ENCODE peak calls at places on chromosomes 4 and X, in nine cellular contexts. One of them, this sample, is unnamed.

GRCh38 chr4:123599920-123600394 is 203.4 kb downstream of the SPRY1 start:
- DNase-seq in mesenchymal stem cell: peak; percentile 82
- DNase-seq in mammary epithelial cell: no peak
- DNase-seq in OCI-LY7: peak; percentile 84
- DNase-seq in mucosa of descending colon: peak; percentile 87
- DNase-seq in uterus: peak; percentile 60
- DNase-seq in sigmoid colon: peak; percentile 79
- DNase-seq in endothelial cell of umbilical vein: peak; percentile 94
- DNase-seq in A549: no peak
- DNase-seq in this sample: peak; percentile 93

GRCh38 chrX:39416547-39417262 is 615.4 kb downstream of the MID1IP1 start:
- DNase-seq in mammary epithelial cell: no peak
- DNase-seq in mucosa of descending colon: no peak
- DNase-seq in mesenchymal stem cell: no peak
- DNase-seq in sigmoid colon: no peak
- DNase-seq in A549: no peak
- DNase-seq in OCI-LY7: peak; percentile 24
- DNase-seq in endothelial cell of umbilical vein: no peak
- DNase-seq in uterus: no peak
- DNase-seq in this sample: no peak

GRCh38 chr4:119337010-119337409 is 15.1 kb upstream of the FABP2 start:
- DNase-seq in uterus: no peak
- DNase-seq in endothelial cell of umbilical vein: peak; percentile 42
- DNase-seq in mammary epithelial cell: no peak
- DNase-seq in mucosa of descending colon: no peak
- DNase-seq in mesenchymal stem cell: no peak
- DNase-seq in sigmoid colon: no peak
- DNase-seq in OCI-LY7: no peak
- DNase-seq in A549: no peak
- DNase-seq in this sample: no peak

GRCh38 chrX:108584617-108585211 is 145.1 kb downstream of the COL4A5 start:
- DNase-seq in endothelial cell of umbilical vein: peak; percentile 7
- DNase-seq in mucosa of descending colon: no peak
- DNase-seq in A549: peak; percentile 1
- DNase-seq in mesenchymal stem cell: peak; percentile 14
- DNase-seq in sigmoid colon: no peak
- DNase-seq in mammary epithelial cell: peak; percentile 1
- DNase-seq in OCI-LY7: peak; percentile 1
- DNase-seq in uterus: no peak
- DNase-seq in this sample: peak; percentile 46

GRCh38 chr4:54513231-54513630 is 144.5 kb upstream of the KIT start:
- DNase-seq in OCI-LY7: no peak
- DNase-seq in endothelial cell of umbilical vein: no peak
- DNase-seq in mucosa of descending colon: no peak
- DNase-seq in mesenchymal stem cell: peak; percentile 84
- DNase-seq in sigmoid colon: no peak
- DNase-seq in A549: no peak
- DNase-seq in mammary epithelial cell: peak; percentile 84
- DNase-seq in uterus: no peak
- DNase-seq in this sample: peak; percentile 50

GRCh38 chr4:183747931-183748664 is 89.0 kb downstream of the TRAPPC11 start:
- DNase-seq in A549: no peak
- DNase-seq in mucosa of descending colon: no peak
- DNase-seq in uterus: no peak
- DNase-seq in mammary epithelial cell: no peak
- DNase-seq in OCI-LY7: no peak
- DNase-seq in endothelial cell of umbilical vein: peak; percentile 63
- DNase-seq in mesenchymal stem cell: no peak
- DNase-seq in sigmoid colon: no peak
- DNase-seq in this sample: no peak

GRCh38 chr4:161577604-161578301 is 586.0 kb downstream of the FSTL5 start:
- DNase-seq in uterus: no peak
- DNase-seq in endothelial cell of umbilical vein: peak; percentile 92
- DNase-seq in mammary epithelial cell: peak; percentile 43
- DNase-seq in sigmoid colon: no peak
- DNase-seq in A549: no peak
- DNase-seq in mucosa of descending colon: no peak
- DNase-seq in OCI-LY7: no peak
- DNase-seq in mesenchymal stem cell: peak; percentile 84
- DNase-seq in this sample: peak; percentile 59

GRCh38 chr4:16032871-16033505 is 50.8 kb downstream of the PROM1 start:
- DNase-seq in mucosa of descending colon: no peak
- DNase-seq in endothelial cell of umbilical vein: peak; percentile 52
- DNase-seq in OCI-LY7: no peak
- DNase-seq in uterus: no peak
- DNase-seq in sigmoid colon: no peak
- DNase-seq in mammary epithelial cell: no peak
- DNase-seq in mesenchymal stem cell: peak; percentile 54
- DNase-seq in A549: no peak
- DNase-seq in this sample: peak; percentile 84

DNA sequence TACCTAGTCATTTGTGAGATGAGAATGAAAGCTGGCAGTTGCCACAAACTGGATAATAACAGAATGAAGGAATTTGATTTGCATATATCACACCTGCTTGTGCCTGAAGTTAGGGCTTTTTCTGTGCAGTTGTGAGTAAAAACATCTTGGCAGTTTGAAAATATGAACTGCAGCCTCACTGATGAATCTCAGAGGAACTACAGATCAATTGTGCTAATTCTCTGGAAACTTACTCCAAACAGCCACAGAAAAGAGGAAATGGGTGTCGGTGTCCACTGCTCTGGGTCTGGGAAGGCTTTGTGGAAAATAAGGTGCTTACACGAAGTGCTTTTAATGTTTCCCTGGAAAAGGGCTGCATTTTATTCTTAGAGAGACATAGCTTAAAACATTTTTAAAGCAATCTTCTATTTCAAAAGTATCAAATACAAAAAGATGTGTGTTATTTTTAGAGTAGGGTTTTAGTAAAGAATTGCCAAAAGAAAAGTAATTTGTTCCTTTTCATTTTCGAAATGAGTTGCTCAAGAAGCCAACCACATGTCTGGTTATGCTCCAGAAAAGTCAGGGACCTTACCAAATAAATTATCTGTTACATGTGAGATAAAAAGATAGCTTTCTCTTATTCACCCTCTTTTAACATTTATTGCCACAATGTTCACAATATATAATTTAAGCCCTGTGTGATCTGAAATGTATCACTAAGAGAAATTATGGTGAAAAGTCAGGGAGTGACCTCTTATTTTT is 240.1 kb downstream of the FRAS1 start:
- DNase-seq in mammary epithelial cell: no peak
- DNase-seq in mucosa of descending colon: no peak
- DNase-seq in uterus: no peak
- DNase-seq in mesenchymal stem cell: no peak
- DNase-seq in endothelial cell of umbilical vein: no peak
- DNase-seq in sigmoid colon: no peak
- DNase-seq in A549: no peak
- DNase-seq in OCI-LY7: peak; percentile 22
- DNase-seq in this sample: no peak
- H3K4me1 ChIP-seq in mammary epithelial cell: peaks cover 24% of the 10 kb centered on the region
- H3K4me1 ChIP-seq in mucosa of descending colon: peaks cover 2% of the 10 kb centered on the region
- H3K4me1 ChIP-seq in uterus: peaks cover 5% of the 10 kb centered on the region
- H3K4me1 ChIP-seq in mesenchymal stem cell: peaks cover 12% of the 10 kb centered on the region
- H3K4me1 ChIP-seq in endothelial cell of umbilical vein: no peaks in the 10 kb centered on the region
- H3K4me1 ChIP-seq in sigmoid colon: peaks cover 20% of the 10 kb centered on the region
- H3K4me1 ChIP-seq in A549: peaks cover 27% of the 10 kb centered on the region
- H3K4me1 ChIP-seq in OCI-LY7: peaks cover 10% of the 10 kb centered on the region
- H3K4me1 ChIP-seq in this sample: peaks cover 2% of the 10 kb centered on the region

DNA sequence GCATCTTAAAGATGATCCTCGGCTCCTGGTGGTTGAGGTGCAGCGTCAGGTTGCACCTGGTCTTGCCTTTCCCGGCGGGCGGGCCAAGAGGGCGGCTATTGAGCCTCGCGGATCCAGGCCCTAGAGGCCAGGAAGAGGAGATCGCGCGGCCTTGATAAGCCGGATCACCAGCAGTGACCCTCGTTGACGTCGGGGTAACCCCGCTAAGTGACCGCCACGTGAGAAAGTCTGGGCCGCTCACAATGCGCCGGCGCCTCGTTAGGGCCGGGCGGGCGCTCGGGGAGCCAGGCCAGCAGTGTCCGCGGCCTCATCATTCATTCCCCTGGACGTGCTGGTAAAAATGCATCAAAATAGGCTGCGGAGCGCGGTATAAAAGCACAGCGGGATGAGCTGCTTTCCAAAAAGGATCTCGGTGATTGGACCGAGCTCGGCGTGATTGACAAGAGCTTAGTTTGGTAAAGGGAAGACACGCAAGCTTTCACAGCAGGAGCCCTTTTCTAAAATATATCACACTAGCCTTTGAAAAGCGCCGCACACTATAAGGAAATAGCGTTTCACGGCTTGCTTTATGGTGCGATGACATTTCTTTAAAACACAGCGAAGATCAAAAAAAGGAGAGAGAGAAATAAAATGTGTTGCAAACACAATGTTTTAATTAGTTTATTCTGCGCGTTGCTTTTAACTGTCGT is 15.9 kb upstream of the ZIC3 start:
- DNase-seq in sigmoid colon: no peak
- DNase-seq in endothelial cell of umbilical vein: no peak
- DNase-seq in uterus: no peak
- DNase-seq in mucosa of descending colon: no peak
- DNase-seq in mesenchymal stem cell: no peak
- DNase-seq in OCI-LY7: no peak
- DNase-seq in A549: no peak
- DNase-seq in mammary epithelial cell: no peak
- DNase-seq in this sample: peak; percentile 45
- H3K4me3 ChIP-seq in sigmoid colon: peak overlapping the region; percentile 21
- H3K4me3 ChIP-seq in endothelial cell of umbilical vein: no peak overlapping the region
- H3K4me3 ChIP-seq in uterus: no peak overlapping the region
- H3K4me3 ChIP-seq in mucosa of descending colon: no peak overlapping the region
- H3K4me3 ChIP-seq in mesenchymal stem cell: no peak overlapping the region
- H3K4me3 ChIP-seq in OCI-LY7: no peak overlapping the region
- H3K4me3 ChIP-seq in A549: no peak overlapping the region
- H3K4me3 ChIP-seq in mammary epithelial cell: no peak overlapping the region
- H3K4me3 ChIP-seq in this sample: no peak overlapping the region

GRCh38 chr4:41539711-41540110 is 1.8 kb downstream of the LIMCH1 start:
- DNase-seq in mesenchymal stem cell: no peak
- DNase-seq in endothelial cell of umbilical vein: no peak
- DNase-seq in uterus: no peak
- DNase-seq in OCI-LY7: no peak
- DNase-seq in mucosa of descending colon: no peak
- DNase-seq in A549: no peak
- DNase-seq in mammary epithelial cell: no peak
- DNase-seq in sigmoid colon: no peak
- DNase-seq in this sample: no peak

GRCh38 chr4:41537267-41537890 is 578 bp upstream of the LIMCH1 start:
- DNase-seq in sigmoid colon: no peak
- DNase-seq in mesenchymal stem cell: no peak
- DNase-seq in mammary epithelial cell: no peak
- DNase-seq in A549: no peak
- DNase-seq in OCI-LY7: no peak
- DNase-seq in endothelial cell of umbilical vein: no peak
- DNase-seq in uterus: no peak
- DNase-seq in mucosa of descending colon: no peak
- DNase-seq in this sample: no peak

GRCh38 chr4:41538887-41539498 is 1.0 kb downstream of the LIMCH1 start:
- DNase-seq in uterus: no peak
- DNase-seq in OCI-LY7: no peak
- DNase-seq in mammary epithelial cell: peak; percentile 15
- DNase-seq in mucosa of descending colon: no peak
- DNase-seq in endothelial cell of umbilical vein: peak; percentile 50
- DNase-seq in sigmoid colon: no peak
- DNase-seq in A549: no peak
- DNase-seq in mesenchymal stem cell: no peak
- DNase-seq in this sample: no peak

GRCh38 chr4:41535911-41536361 is 2.0 kb upstream of the LIMCH1 start:
- DNase-seq in mesenchymal stem cell: no peak
- DNase-seq in uterus: no peak
- DNase-seq in A549: no peak
- DNase-seq in endothelial cell of umbilical vein: peak; percentile 92
- DNase-seq in mammary epithelial cell: no peak
- DNase-seq in mucosa of descending colon: no peak
- DNase-seq in OCI-LY7: no peak
- DNase-seq in sigmoid colon: no peak
- DNase-seq in this sample: no peak

DNA sequence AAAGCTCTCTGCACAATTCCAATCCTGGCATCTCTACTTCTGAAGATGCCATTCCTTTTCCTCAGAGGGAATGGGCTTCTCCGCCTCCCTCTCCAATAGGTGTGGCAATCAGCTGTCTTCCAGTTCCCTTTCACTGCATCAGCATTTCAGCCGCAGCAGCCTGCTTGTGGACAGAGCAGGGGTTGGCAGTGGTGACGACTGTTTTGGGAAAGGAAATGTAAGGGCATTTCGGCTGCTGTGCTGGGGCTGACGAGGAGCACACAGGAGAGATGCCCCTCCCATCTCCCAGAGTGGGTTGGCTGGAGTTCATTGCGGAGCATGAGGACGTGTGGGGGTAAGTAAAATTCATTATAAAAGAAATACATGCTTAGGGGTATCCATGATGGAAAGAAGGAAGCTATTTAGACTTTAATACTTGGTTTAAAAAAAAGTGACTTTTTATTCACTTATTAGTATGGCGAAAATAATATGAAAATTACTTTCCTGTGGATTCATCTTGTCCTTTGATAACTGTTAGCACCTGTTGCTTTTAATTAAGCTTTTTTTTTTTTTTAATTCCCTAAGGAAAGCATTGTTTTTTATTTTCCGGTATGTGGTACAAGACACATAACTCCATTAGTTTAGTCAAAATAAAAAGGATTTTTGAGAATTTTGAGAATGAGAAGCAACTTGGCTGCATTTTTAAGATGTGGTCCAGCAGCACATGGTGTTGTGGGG is at the start of gene LIMCH1:
- DNase-seq in sigmoid colon: peak; percentile 83
- DNase-seq in mammary epithelial cell: no peak
- DNase-seq in A549: no peak
- DNase-seq in endothelial cell of umbilical vein: no peak
- DNase-seq in mesenchymal stem cell: no peak
- DNase-seq in OCI-LY7: no peak
- DNase-seq in mucosa of descending colon: peak; percentile 19
- DNase-seq in uterus: peak; percentile 19
- DNase-seq in this sample: peak; percentile 79
- H3K4me1 ChIP-seq in sigmoid colon: peaks cover 49% of the 10 kb centered on the region
- H3K4me1 ChIP-seq in mammary epithelial cell: peaks cover 17% of the 10 kb centered on the region
- H3K4me1 ChIP-seq in A549: peaks cover 84% of the 10 kb centered on the region
- H3K4me1 ChIP-seq in endothelial cell of umbilical vein: peaks cover 45% of the 10 kb centered on the region
- H3K4me1 ChIP-seq in mesenchymal stem cell: peaks cover 3% of the 10 kb centered on the region
- H3K4me1 ChIP-seq in OCI-LY7: no peaks in the 10 kb centered on the region
- H3K4me1 ChIP-seq in mucosa of descending colon: no peaks in the 10 kb centered on the region
- H3K4me1 ChIP-seq in uterus: no peaks in the 10 kb centered on the region
- H3K4me1 ChIP-seq in this sample: no peaks in the 10 kb centered on the region

DNA sequence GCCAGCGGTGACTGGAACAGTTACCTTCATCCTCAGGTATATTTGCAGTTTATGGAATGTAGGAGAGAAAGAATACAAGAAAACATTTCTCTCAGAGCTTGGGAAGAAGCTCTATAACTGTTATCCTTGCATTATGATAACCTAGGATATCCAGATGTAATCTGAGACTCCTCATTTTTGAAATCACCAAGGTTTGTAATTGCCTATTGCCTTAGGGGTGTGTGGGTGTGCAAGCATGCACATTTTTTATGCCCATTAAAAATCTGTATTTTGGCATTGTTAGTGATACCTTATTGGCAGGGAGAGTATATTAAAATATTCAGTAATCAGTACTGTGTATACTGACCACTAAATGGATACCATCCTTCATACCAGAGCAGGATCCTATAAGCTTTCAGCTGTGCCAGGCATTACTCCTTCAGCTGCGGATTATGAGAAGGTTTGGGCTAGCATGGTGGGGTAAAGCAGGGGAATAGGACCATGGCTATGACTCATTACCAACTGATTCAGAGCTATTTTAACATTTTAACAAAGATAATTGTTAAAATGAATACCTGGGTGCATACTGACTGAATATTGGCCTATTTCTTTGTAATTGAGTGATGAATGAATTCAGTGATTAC is 8.4 kb downstream of the SEC24B start:
- DNase-seq in mesenchymal stem cell: no peak
- DNase-seq in sigmoid colon: no peak
- DNase-seq in mucosa of descending colon: no peak
- DNase-seq in OCI-LY7: no peak
- DNase-seq in mammary epithelial cell: peak; percentile 46
- DNase-seq in endothelial cell of umbilical vein: no peak
- DNase-seq in A549: no peak
- DNase-seq in uterus: no peak
- DNase-seq in this sample: no peak
- H3K4me3 ChIP-seq in mesenchymal stem cell: no peak overlapping the region
- H3K4me3 ChIP-seq in sigmoid colon: no peak overlapping the region
- H3K4me3 ChIP-seq in mucosa of descending colon: no peak overlapping the region
- H3K4me3 ChIP-seq in OCI-LY7: no peak overlapping the region
- H3K4me3 ChIP-seq in mammary epithelial cell: no peak overlapping the region
- H3K4me3 ChIP-seq in endothelial cell of umbilical vein: no peak overlapping the region
- H3K4me3 ChIP-seq in A549: no peak overlapping the region
- H3K4me3 ChIP-seq in uterus: no peak overlapping the region
- H3K4me3 ChIP-seq in this sample: no peak overlapping the region

This sample was measured in mesendoderm.